ENCODE peak calls at places on chromosome 1, in four cellular contexts. I is ovary, C is adrenal gland, Y is colonic mucosa. Z is an unnamed sample.

GRCh38 chr1:12276225-12276624 is 46.4 kb downstream of the VPS13D start:
- DNase-seq in Y (no peak), C (peak; percentile 58), I (no peak), Z (no peak)

GRCh38 chr1:12001249-12001917 is 17.9 kb upstream of the MIIP start:
- DNase-seq in Y (no peak), C (peak; percentile 62), I (peak; percentile 13), Z (no peak)

GRCh38 chr1:174743654-174744561 is 255.8 kb upstream of the CACYBP start:
- DNase-seq in I (no peak), Y (no peak), C (no peak), Z (no peak)

GRCh38 chr1:231603598-231604275 is 22.9 kb upstream of the DISC1 start:
- DNase-seq in C (peak; percentile 65), Y (peak; percentile 59), I (no peak), Z (no peak)

GRCh38 chr1:108701176-108701849 is 9.2 kb downstream of the PRPF38B start:
- DNase-seq in C (no peak), Y (no peak), I (no peak), Z (no peak)

GRCh38 chr1:101262060-101262459 is 25.2 kb downstream of the S1PR1 start:
- DNase-seq in C (no peak), Y (no peak), I (no peak), Z (no peak)

GRCh38 chr1:229339086-229339485 is 3.8 kb downstream of the CCSAP start:
- DNase-seq in Y (no peak), I (no peak), C (no peak), Z (no peak)

GRCh38 chr1:228084325-228084724 is 1.8 kb downstream of the ARF1 start:
- DNase-seq in Y (no peak), I (no peak), C (no peak), Z (no peak)

GRCh38 chr1:154419620-154420020 is 14.5 kb downstream of the IL6R start:
- DNase-seq in Y (peak; percentile 72), C (peak; percentile 98), I (peak; percentile 87), Z (peak; percentile 88)

GRCh38 chr1:209900734-209901133 is 37.3 kb upstream of the SYT14 start:
- DNase-seq in Y (no peak), C (no peak), I (no peak), Z (no peak)

GRCh38 chr1:171257207-171258052 is 9.1 kb downstream of the FMO1 start:
- DNase-seq in I (peak; percentile 69), Y (peak; percentile 45), C (peak; percentile 87), Z (no peak)

GRCh38 chr1:171258429-171258828 is 10.1 kb downstream of the FMO1 start:
- DNase-seq in Y (no peak), C (no peak), I (no peak), Z (no peak)

GRCh38 chr1:171251741-171252300 is 3.5 kb downstream of the FMO1 start:
- DNase-seq in C (peak; percentile 49), Y (peak; percentile 51), I (peak; percentile 52), Z (peak; percentile 36)

GRCh38 chr1:171252482-171252881 is 4.2 kb downstream of the FMO1 start:
- DNase-seq in C (no peak), I (no peak), Y (peak; percentile 19), Z (no peak)

GRCh38 chr1:171254859-171255258 is 6.6 kb downstream of the FMO1 start:
- DNase-seq in Y (no peak), C (no peak), I (no peak), Z (no peak)
- H3K27ac ChIP-seq in Y (no peak overlapping the region), C (no peak overlapping the region), I (no peak overlapping the region), Z (no peak overlapping the region)

DNA sequence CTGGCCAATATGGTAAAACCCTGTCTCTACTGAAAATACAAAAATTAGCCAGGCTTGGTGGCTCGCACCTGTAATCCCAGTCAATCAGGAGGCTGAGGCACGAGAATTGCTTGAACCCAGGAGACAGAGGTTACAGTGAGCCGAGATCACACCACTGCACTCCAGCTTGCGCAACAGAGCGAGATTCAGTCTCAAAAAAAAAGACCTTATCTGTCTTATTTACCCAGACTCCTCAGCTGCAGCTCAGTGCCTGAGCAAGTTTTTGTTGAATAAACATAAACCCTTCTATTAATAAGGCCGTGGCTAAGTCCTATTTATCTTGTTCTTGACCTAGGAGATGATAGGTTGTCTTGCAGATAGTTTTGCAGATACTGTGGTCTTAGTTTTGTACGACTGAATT is 136.4 kb upstream of the TMEM51 start:
- DNase-seq in C (no peak), Y (no peak), I (no peak), Z (no peak)
- H3K4me1 ChIP-seq in C (peaks cover 21% of the 10 kb centered on the region), Y (no peaks in the 10 kb centered on the region), I (peaks cover 4% of the 10 kb centered on the region), Z (peaks cover 20% of the 10 kb centered on the region)

GRCh38 chr1:179818743-179819173 is 58.8 kb downstream of the TOR1AIP2 start:
- DNase-seq in Y (no peak), I (no peak), C (peak; percentile 61), Z (peak; percentile 58)
- H3K27ac ChIP-seq in Y (no peak overlapping the region), I (peak overlapping the region; percentile 46), C (peak overlapping the region; percentile 61), Z (peak overlapping the region; percentile 75)

GRCh38 chr1:115647507-115647906 is 5.7 kb downstream of the VANGL1 start:
- DNase-seq in I (no peak), Y (no peak), C (no peak), Z (no peak)

GRCh38 chr1:115648717-115649691 is 7.2 kb downstream of the VANGL1 start:
- DNase-seq in Y (no peak), C (no peak), I (no peak), Z (no peak)

GRCh38 chr1:115649964-115650363 is 8.2 kb downstream of the VANGL1 start:
- DNase-seq in Y (peak; percentile 73), I (peak; percentile 41), C (no peak), Z (no peak)

GRCh38 chr1:115647000-115647399 is 5.2 kb downstream of the VANGL1 start:
- DNase-seq in I (no peak), C (peak; percentile 72), Y (no peak), Z (no peak)

GRCh38 chr1:115647919-115648597 is 6.3 kb downstream of the VANGL1 start:
- DNase-seq in I (no peak), C (no peak), Y (no peak), Z (no peak)
- H3K4me1 ChIP-seq in I (peaks cover 8% of the 10 kb centered on the region), C (peaks cover 45% of the 10 kb centered on the region), Y (peaks cover 24% of the 10 kb centered on the region), Z (peaks cover 61% of the 10 kb centered on the region)